ENCODE peak calls at places on chromosomes 12 and 14, in five cellular contexts. O, X, G, H and D are unnamed samples.
A peak's percentile ranks its signal among the peaks of the same experiment; 100 is the strongest.

GRCh38 chr14:106395460-106396050 is 869.2 kb downstream of the TMEM121 start:
- DNase-seq in X (no peak), H (no peak), G (no peak), O (no peak), D (no peak)

GRCh38 chr12:122126713-122127597 is 47.1 kb downstream of the IL31 start:
- DNase-seq in G (no peak), O (no peak), H (no peak), X (peak; percentile 37), D (no peak)

GRCh38 chr12:104957388-104958008 is 592 bp downstream of the SLC41A2 start:
- DNase-seq in H (no peak), X (peak; percentile 54), O (peak; percentile 51), G (no peak), D (no peak)

GRCh38 chr12:104454997-104455396 is 1.8 kb upstream of the CHST11 start:
- DNase-seq in O (peak; percentile 73), H (peak; percentile 53), X (no peak), G (no peak), D (no peak)

GRCh38 chr12:93785262-93786010 is 108.3 kb downstream of the CRADD start:
- DNase-seq in X (no peak), G (no peak), O (peak; percentile 97), H (peak; percentile 71), D (no peak)

GRCh38 chr14:22598099-22598895 is at the start of gene ABHD4:
- DNase-seq in H (peak; percentile 85), O (peak; percentile 63), G (peak; percentile 45), X (peak; percentile 79), D (peak; percentile 94)

GRCh38 chr12:5889381-5890047 is 55.5 kb downstream of the ANO2 start:
- DNase-seq in O (peak; percentile 49), G (no peak), X (no peak), H (peak; percentile 23), D (peak; percentile 89)

GRCh38 chr14:63692309-63693020 is 35.4 kb downstream of the SGPP1 start:
- DNase-seq in O (no peak), G (peak; percentile 1), X (no peak), H (no peak), D (no peak)

GRCh38 chr12:19002192-19002591 is 127.3 kb upstream of the PLEKHA5 start:
- DNase-seq in H (no peak), X (no peak), G (no peak), O (no peak), D (no peak)

GRCh38 chr14:74733241-74733640 is 20.3 kb downstream of the FCF1 start:
- DNase-seq in O (no peak), H (no peak), X (no peak), G (no peak), D (no peak)